ENCODE peak calls at places on chromosome 3, in five cellular contexts. Y is thoracic aorta, D is heart left ventricle, B is ovary, M is prostate gland. O is an unnamed sample.
A peak's percentile ranks its signal among the peaks of the same experiment; 100 is the strongest.

GRCh38 chr3:124846189-124846588 is 41.0 kb downstream of the ITGB5 start:
- DNase-seq in D (no peak), Y (no peak), B (no peak), M (no peak), O (no peak)

GRCh38 chr3:196726788-196727675 is 12.6 kb upstream of the PAK2 start:
- DNase-seq in B (no peak), Y (no peak), D (no peak), M (no peak), O (no peak)

GRCh38 chr3:178968996-178969700 is 102.5 kb downstream of the ZMAT3 start:
- DNase-seq in Y (no peak), B (no peak), M (no peak), D (no peak), O (no peak)

GRCh38 chr3:167684389-167684993 is 30.7 kb upstream of the WDR49 start:
- DNase-seq in Y (peak; percentile 11), B (no peak), M (peak; percentile 61), D (no peak), O (peak; percentile 57)

GRCh38 chr3:13234155-13234505 is 160.9 kb upstream of the IQSEC1 start:
- DNase-seq in M (no peak), B (no peak), Y (no peak), D (no peak), O (no peak)

GRCh38 chr3:176906046-176906905 is 291.0 kb downstream of the TBL1XR1 start:
- DNase-seq in D (no peak), B (peak; percentile 25), Y (no peak), M (no peak), O (peak; percentile 29)

GRCh38 chr3:160319322-160319721 is 79.7 kb downstream of the IFT80 start:
- DNase-seq in B (no peak), M (no peak), Y (no peak), D (no peak), O (no peak)

GRCh38 chr3:175726228-175726627 is 867.1 kb downstream of the NAALADL2 start:
- DNase-seq in Y (no peak), M (no peak), D (no peak), B (no peak), O (no peak)

GRCh38 chr3:14283821-14284438 is 105.3 kb downstream of the LSM3 start:
- DNase-seq in M (no peak), B (no peak), Y (no peak), D (no peak), O (no peak)

GRCh38 chr3:34056951-34057390 is 258.5 kb downstream of the PDCD6IP start:
- DNase-seq in Y (no peak), D (no peak), B (no peak), M (no peak), O (no peak)

GRCh38 chr3:52085883-52086282 is 29.5 kb upstream of the DUSP7 start:
- DNase-seq in B (peak; percentile 5), D (peak; percentile 38), Y (no peak), M (no peak), O (no peak)

GRCh38 chr3:159882784-159883779 is 105.6 kb upstream of the IL12A start:
- DNase-seq in B (no peak), D (no peak), M (no peak), Y (no peak), O (peak; percentile 76)

GRCh38 chr3:191388823-191389222 is 58.5 kb upstream of the UTS2B start:
- DNase-seq in M (no peak), Y (no peak), B (no peak), D (no peak), O (no peak)

GRCh38 chr3:142779591-142779990 is 55.8 kb downstream of the TRPC1 start:
- DNase-seq in B (no peak), Y (no peak), M (no peak), D (no peak), O (no peak)

GRCh38 chr3:69983546-69984265 is 15.8 kb upstream of the SAMMSON start:
- DNase-seq in D (no peak), Y (no peak), M (no peak), B (no peak), O (no peak)

GRCh38 chr3:10983219-10983916 is 9.2 kb upstream of the SLC6A1 start:
- DNase-seq in D (no peak), M (peak; percentile 46), Y (no peak), B (no peak), O (no peak)

GRCh38 chr3:13837751-13838150 is 42.1 kb downstream of the WNT7A start:
- DNase-seq in B (no peak), M (no peak), D (no peak), Y (no peak), O (no peak)

GRCh38 chr3:128113817-128114794 is 9.5 kb downstream of the RUVBL1 start:
- DNase-seq in M (no peak), D (no peak), B (no peak), Y (no peak), O (no peak)

GRCh38 chr3:10771486-10772225 is 44.4 kb upstream of the SLC6A11 start:
- DNase-seq in B (no peak), Y (no peak), D (no peak), M (no peak), O (no peak)

GRCh38 chr3:60770532-60770931 is 480.7 kb downstream of the FHIT start:
- DNase-seq in D (no peak), Y (no peak), B (no peak), M (peak; percentile 5), O (no peak)

GRCh38 chr3:120280026-120280425 is 5.0 kb downstream of the GPR156 start:
- DNase-seq in M (no peak), Y (no peak), B (no peak), D (no peak), O (no peak)

GRCh38 chr3:20182206-20182605 is 3.8 kb downstream of the SGO1 start:
- DNase-seq in Y (no peak), D (no peak), B (no peak), M (no peak), O (no peak)

GRCh38 chr3:52249683-52250082 is 4.1 kb downstream of the PPM1M start:
- DNase-seq in B (no peak), M (no peak), Y (no peak), D (no peak), O (no peak)

GRCh38 chr3:142028174-142028833 is 121.0 kb downstream of the TFDP2 start:
- DNase-seq in M (peak; percentile 59), Y (no peak), B (no peak), D (no peak), O (peak; percentile 33)

GRCh38 chr3:32109256-32109655 is 2.8 kb downstream of the GPD1L start:
- DNase-seq in B (peak; percentile 90), D (peak; percentile 90), Y (peak; percentile 88), M (peak; percentile 91), O (peak; percentile 45)

GRCh38 chr3:8596706-8597514 is 47.7 kb downstream of the SSUH2 start:
- DNase-seq in B (no peak), M (no peak), Y (no peak), D (no peak), O (no peak)

GRCh38 chr3:147404800-147405551 is 1.4 kb downstream of the ZIC4 start:
- DNase-seq in Y (no peak), B (no peak), D (no peak), M (no peak), O (no peak)

GRCh38 chr3:172281884-172282283 is 166.4 kb downstream of the GHSR start:
- DNase-seq in D (no peak), Y (no peak), B (no peak), M (no peak), O (no peak)

GRCh38 chr3:172279191-172279640 is 169.0 kb downstream of the GHSR start:
- DNase-seq in M (no peak), B (no peak), D (no peak), Y (no peak), O (no peak)

GRCh38 chr3:172279974-172280373 is 168.3 kb downstream of the GHSR start:
- DNase-seq in Y (no peak), B (no peak), M (no peak), D (no peak), O (no peak)

GRCh38 chr3:172282850-172283249 is 165.4 kb downstream of the GHSR start:
- DNase-seq in B (no peak), D (no peak), M (no peak), Y (no peak), O (no peak)

GRCh38 chr3:172280406-172281051 is 167.7 kb downstream of the GHSR start:
- DNase-seq in Y (no peak), M (no peak), D (no peak), B (no peak), O (no peak)
- H3K4me3 ChIP-seq in Y (no peak overlapping the region), M (no peak overlapping the region), D (no peak overlapping the region), B (no peak overlapping the region), O (no peak overlapping the region)

GRCh38 chr3:48561045-48561736 is 2.4 kb downstream of the UCN2 start:
- DNase-seq in Y (no peak), D (peak; percentile 77), B (peak; percentile 77), M (no peak), O (peak; percentile 41)
- H3K4me1 ChIP-seq in Y (peaks cover 43% of the 10 kb centered on the region), D (peaks cover 11% of the 10 kb centered on the region), B (peaks cover 9% of the 10 kb centered on the region), M (no peaks in the 10 kb centered on the region), O (peaks cover 7% of the 10 kb centered on the region)

DNA sequence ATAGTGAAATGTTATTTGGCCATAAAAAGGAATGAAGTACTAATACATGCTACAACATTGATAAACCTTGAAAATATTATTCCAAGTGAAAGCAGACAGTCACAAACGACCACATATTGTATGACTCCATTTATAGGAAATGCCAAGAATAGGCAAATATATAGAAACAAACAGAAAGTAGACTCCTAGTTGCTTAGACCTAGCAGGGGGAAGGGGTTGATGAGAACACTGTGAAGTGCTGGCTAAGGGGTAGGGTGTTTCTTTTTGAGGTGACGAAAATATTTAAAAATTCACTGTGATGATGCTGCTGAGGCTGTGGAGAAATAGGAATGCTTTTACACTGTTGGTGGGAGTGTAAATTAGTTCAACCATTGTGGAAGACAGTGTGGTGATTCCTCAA is 30.5 kb upstream of the XIRP1 start:
- DNase-seq in B (no peak), Y (no peak), M (no peak), D (no peak), O (no peak)
- H3K27me3 ChIP-seq in B (no peaks in the 10 kb centered on the region), Y (no peaks in the 10 kb centered on the region), M (no peaks in the 10 kb centered on the region), D (no peaks in the 10 kb centered on the region), O (peaks cover 3% of the 10 kb centered on the region)

GRCh38 chr3:193594946-193595689 is 2.1 kb downstream of the OPA1 start:
- DNase-seq in D (no peak), M (no peak), Y (no peak), B (no peak), O (no peak)
- H3K4me3 ChIP-seq in D (peak overlapping the region; percentile 90), M (no peak overlapping the region), Y (no peak overlapping the region), B (no peak overlapping the region), O (peak overlapping the region; percentile 97)